ENCODE peak calls at places on chromosomes 7 and 10, in six cellular contexts. One of them, this sample, is unnamed.

GRCh38 chr10:120948889-120949382 is 97.8 kb downstream of the WDR11 start:
- DNase-seq in T-helper 2 cell: peak
- DNase-seq in upper lobe of right lung: peak
- DNase-seq in effector CD8-positive, alpha-beta T cell: no peak
- DNase-seq in NCI-H1417: no peak
- DNase-seq in T-helper 1 cell: peak
- DNase-seq in this sample: no peak

GRCh38 chr10:121007264-121007663 is 156.1 kb downstream of the WDR11 start:
- DNase-seq in effector CD8-positive, alpha-beta T cell: no peak
- DNase-seq in NCI-H1417: no peak
- DNase-seq in upper lobe of right lung: no peak
- DNase-seq in T-helper 2 cell: no peak
- DNase-seq in T-helper 1 cell: no peak
- DNase-seq in this sample: no peak

GRCh38 chr7:10343108-10343507 is 630.6 kb upstream of the PHF14 start:
- DNase-seq in T-helper 2 cell: no peak
- DNase-seq in T-helper 1 cell: no peak
- DNase-seq in effector CD8-positive, alpha-beta T cell: no peak
- DNase-seq in NCI-H1417: peak
- DNase-seq in upper lobe of right lung: no peak
- DNase-seq in this sample: no peak

GRCh38 chr10:104043185-104043830 is 42.4 kb downstream of the COL17A1 start:
- DNase-seq in NCI-H1417: no peak
- DNase-seq in upper lobe of right lung: no peak
- DNase-seq in T-helper 2 cell: no peak
- DNase-seq in effector CD8-positive, alpha-beta T cell: no peak
- DNase-seq in T-helper 1 cell: no peak
- DNase-seq in this sample: no peak

GRCh38 chr7:130090745-130091532 is 20.6 kb downstream of the KLHDC10 start:
- DNase-seq in upper lobe of right lung: no peak
- DNase-seq in NCI-H1417: no peak
- DNase-seq in effector CD8-positive, alpha-beta T cell: no peak
- DNase-seq in T-helper 2 cell: no peak
- DNase-seq in T-helper 1 cell: no peak
- DNase-seq in this sample: no peak

GRCh38 chr7:139562972-139563565 is 39.6 kb downstream of the CLEC2L start:
- DNase-seq in NCI-H1417: no peak
- DNase-seq in T-helper 2 cell: no peak
- DNase-seq in T-helper 1 cell: no peak
- DNase-seq in upper lobe of right lung: peak
- DNase-seq in effector CD8-positive, alpha-beta T cell: no peak
- DNase-seq in this sample: no peak

GRCh38 chr7:101874028-101874427 is 56.6 kb downstream of the CUX1 start:
- DNase-seq in T-helper 2 cell: no peak
- DNase-seq in T-helper 1 cell: no peak
- DNase-seq in upper lobe of right lung: no peak
- DNase-seq in NCI-H1417: no peak
- DNase-seq in effector CD8-positive, alpha-beta T cell: no peak
- DNase-seq in this sample: no peak

GRCh38 chr7:35003679-35004278 is 33.5 kb downstream of the DPY19L1 start:
- DNase-seq in effector CD8-positive, alpha-beta T cell: no peak
- DNase-seq in T-helper 1 cell: no peak
- DNase-seq in T-helper 2 cell: no peak
- DNase-seq in NCI-H1417: peak
- DNase-seq in upper lobe of right lung: peak
- DNase-seq in this sample: no peak

GRCh38 chr7:47423196-47423595 is 158.7 kb downstream of the TNS3 start:
- DNase-seq in T-helper 2 cell: no peak
- DNase-seq in effector CD8-positive, alpha-beta T cell: no peak
- DNase-seq in T-helper 1 cell: no peak
- DNase-seq in upper lobe of right lung: no peak
- DNase-seq in NCI-H1417: no peak
- DNase-seq in this sample: no peak

GRCh38 chr7:111408726-111409125 is 153.6 kb downstream of the IMMP2L start:
- DNase-seq in NCI-H1417: no peak
- DNase-seq in T-helper 1 cell: no peak
- DNase-seq in T-helper 2 cell: no peak
- DNase-seq in effector CD8-positive, alpha-beta T cell: no peak
- DNase-seq in upper lobe of right lung: no peak
- DNase-seq in this sample: no peak